ENCODE peak calls at places on chromosomes 11 and 22, in ten cellular contexts. D is PC-3; Y is caudate nucleus; O is upper lobe of right lung; V is CD8-positive, alpha-beta memory T cell; T is left ventricle myocardium inferior; S is GM23338; X is uterus; J is CD4-positive, CD25-positive, alpha-beta regulatory T cell; H is AG04450. N is an unnamed sample.

GRCh38 chr22:47435204-47435487 is 672.7 kb downstream of the TBC1D22A start:
- DNase-seq in D (no peak), Y (no peak), O (no peak), V (no peak), T (no peak), S (no peak), X (no peak), J (no peak), H (no peak), N (no peak)

GRCh38 chr11:66363805-66364535 is 7.6 kb downstream of the SLC29A2 start:
- DNase-seq in D (peak), Y (no peak), O (peak), V (peak), T (no peak), S (peak), X (no peak), J (peak), H (no peak), N (no peak)

GRCh38 chr11:65298655-65299179 is 15.9 kb upstream of the CDC42EP2 start:
- DNase-seq in D (no peak), Y (no peak), O (no peak), V (no peak), T (peak), S (no peak), X (peak), J (no peak), H (no peak), N (peak)

GRCh38 chr11:12789574-12789973 is 115.4 kb downstream of the TEAD1 start:
- DNase-seq in D (no peak), Y (no peak), O (no peak), V (no peak), T (no peak), S (no peak), X (no peak), J (no peak), H (no peak), N (no peak)

GRCh38 chr11:130897262-130898182 is 18.8 kb downstream of the SNX19 start:
- DNase-seq in D (peak), Y (no peak), O (peak), V (no peak), T (peak), S (no peak), X (peak), J (no peak), H (peak), N (peak)

GRCh38 chr11:8917157-8917820 is 6.3 kb downstream of the AKIP1 start:
- DNase-seq in D (peak), Y (no peak), O (peak), V (no peak), T (no peak), S (peak), X (peak), J (no peak), H (peak), N (peak)

GRCh38 chr11:86245369-86246292 is 1.1 kb downstream of the EED start:
- DNase-seq in D (no peak), Y (no peak), O (no peak), V (no peak), T (no peak), S (peak), X (no peak), J (peak), H (no peak), N (peak)

GRCh38 chr11:33310720-33311500 is 53.7 kb downstream of the HIPK3 start:
- DNase-seq in D (no peak), Y (no peak), O (no peak), V (no peak), T (no peak), S (peak), X (no peak), J (no peak), H (no peak), N (peak)

GRCh38 chr11:123428221-123428631 is 1.8 kb upstream of the GRAMD1B start:
- DNase-seq in D (no peak), Y (no peak), O (no peak), V (no peak), T (no peak), S (no peak), X (peak), J (no peak), H (no peak), N (no peak)

GRCh38 chr11:119055901-119056300 is 1.1 kb downstream of the HYOU1 start:
- DNase-seq in D (peak), Y (no peak), O (no peak), V (no peak), T (no peak), S (peak), X (no peak), J (no peak), H (no peak), N (peak)

GRCh38 chr11:35419713-35420333 is 465 bp upstream of the SLC1A2 start:
- DNase-seq in D (no peak), Y (no peak), O (peak), V (no peak), T (peak), S (peak), X (no peak), J (no peak), H (no peak), N (no peak)

GRCh38 chr22:27879923-27880322 is 39.1 kb downstream of the PITPNB start:
- DNase-seq in D (peak), Y (no peak), O (no peak), V (no peak), T (no peak), S (peak), X (no peak), J (no peak), H (no peak), N (peak)

GRCh38 chr22:21077884-21078508 is 32.2 kb downstream of the LRRC74B start:
- DNase-seq in D (no peak), Y (no peak), O (no peak), V (no peak), T (no peak), S (no peak), X (no peak), J (no peak), H (no peak), N (no peak)

GRCh38 chr22:47806894-47807293 is 1044.4 kb downstream of the TBC1D22A start:
- DNase-seq in D (no peak), Y (no peak), O (no peak), V (no peak), T (no peak), S (no peak), X (no peak), J (no peak), H (no peak), N (no peak)

GRCh38 chr11:129637473-129637872 is 178.2 kb upstream of the TMEM45B start:
- DNase-seq in D (peak), Y (no peak), O (no peak), V (no peak), T (no peak), S (no peak), X (no peak), J (no peak), H (no peak), N (peak)

GRCh38 chr11:64333556-64333955 is 6.4 kb upstream of the CCDC88B start:
- DNase-seq in D (no peak), Y (no peak), O (no peak), V (no peak), T (no peak), S (no peak), X (no peak), J (no peak), H (no peak), N (no peak)

GRCh38 chr11:131766637-131767036 is 396.2 kb downstream of the NTM start:
- DNase-seq in D (no peak), Y (no peak), O (no peak), V (no peak), T (no peak), S (no peak), X (no peak), J (no peak), H (no peak), N (no peak)

GRCh38 chr22:40329021-40329456 is 17.3 kb upstream of the ADSL start:
- DNase-seq in D (no peak), Y (no peak), O (no peak), V (no peak), T (no peak), S (no peak), X (no peak), J (no peak), H (no peak), N (no peak)

GRCh38 chr11:115173136-115173535 is 331.1 kb downstream of the CADM1 start:
- DNase-seq in D (no peak), Y (no peak), O (no peak), V (no peak), T (no peak), S (no peak), X (no peak), J (no peak), H (no peak), N (no peak)

GRCh38 chr22:23178512-23179254 is 1.6 kb upstream of the BCR start:
- DNase-seq in D (peak), Y (peak), O (peak), V (peak), T (peak), S (peak), X (peak), J (peak), H (no peak), N (peak)

GRCh38 chr11:4551346-4551979 is 6.5 kb downstream of the OR52M1 start:
- DNase-seq in D (peak), Y (no peak), O (no peak), V (no peak), T (no peak), S (peak), X (no peak), J (no peak), H (no peak), N (no peak)

GRCh38 chr11:121550247-121551132 is 97.7 kb upstream of the SORL1-AS1 start:
- DNase-seq in D (no peak), Y (no peak), O (no peak), V (no peak), T (no peak), S (no peak), X (no peak), J (no peak), H (no peak), N (no peak)

GRCh38 chr11:112922606-112923005 is 38.6 kb upstream of the NCAM1 start:
- DNase-seq in D (no peak), Y (no peak), O (no peak), V (no peak), T (no peak), S (peak), X (no peak), J (no peak), H (no peak), N (no peak)

GRCh38 chr11:124865902-124866851 is 945 bp downstream of the ROBO3 start:
- DNase-seq in D (peak), Y (no peak), O (no peak), V (peak), T (no peak), S (peak), X (no peak), J (peak), H (no peak), N (peak)

GRCh38 chr11:129817282-129818051 is 1.8 kb downstream of the TMEM45B start:
- DNase-seq in D (peak), Y (no peak), O (no peak), V (no peak), T (no peak), S (no peak), X (no peak), J (no peak), H (no peak), N (no peak)

GRCh38 chr11:33723238-33723881 is 12.9 kb downstream of the CD59 start:
- DNase-seq in D (peak), Y (no peak), O (no peak), V (no peak), T (no peak), S (no peak), X (no peak), J (no peak), H (peak), N (peak)

GRCh38 chr11:7904910-7905309 is 26.2 kb downstream of the OR10A6 start:
- DNase-seq in D (peak), Y (no peak), O (no peak), V (no peak), T (no peak), S (peak), X (no peak), J (no peak), H (peak), N (peak)
- H3K27ac ChIP-seq in D (peak), Y (no peak), O (peak), V (no peak), T (no peak), S (peak), X (no peak), J (no peak), H (peak), N (no peak)

DNA sequence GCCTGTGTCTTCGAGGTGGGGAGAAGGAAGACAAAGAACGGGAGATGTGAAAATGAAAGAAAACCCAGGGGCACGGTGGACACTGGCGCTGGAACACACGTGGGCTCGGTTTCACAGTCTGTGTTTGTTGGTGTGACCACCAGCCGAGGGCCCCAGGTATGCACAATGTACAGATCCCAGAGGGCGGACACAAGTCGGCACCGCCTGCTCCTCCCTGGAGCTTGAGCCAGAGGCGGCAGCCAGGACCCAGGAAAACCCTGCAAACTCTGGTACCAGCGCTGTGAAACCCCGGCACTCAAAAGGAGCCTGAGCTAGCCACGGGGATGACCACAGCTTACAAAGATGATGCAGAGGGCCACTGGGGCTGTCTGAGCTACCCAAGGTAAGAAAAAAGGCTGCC is 105.0 kb downstream of the SHANK2 start:
- DNase-seq in D (no peak), Y (no peak), O (no peak), V (no peak), T (no peak), S (no peak), X (no peak), J (no peak), H (no peak), N (no peak)
- H3K27ac ChIP-seq in D (no peak), Y (no peak), O (no peak), V (no peak), T (no peak), S (no peak), X (no peak), J (no peak), H (no peak), N (no peak)

GRCh38 chr22:29327089-29327764 is 11.7 kb upstream of the RASL10A start:
- DNase-seq in D (no peak), Y (no peak), O (no peak), V (no peak), T (no peak), S (no peak), X (no peak), J (no peak), H (no peak), N (no peak)

GRCh38 chr22:29325356-29325755 is 9.9 kb upstream of the RASL10A start:
- DNase-seq in D (no peak), Y (no peak), O (no peak), V (no peak), T (no peak), S (no peak), X (no peak), J (no peak), H (no peak), N (no peak)

GRCh38 chr22:29326481-29326880 is 11.0 kb upstream of the RASL10A start:
- DNase-seq in D (no peak), Y (no peak), O (no peak), V (no peak), T (no peak), S (no peak), X (no peak), J (no peak), H (no peak), N (no peak)

GRCh38 chr22:29328055-29328454 is 12.6 kb upstream of the RASL10A start:
- DNase-seq in D (no peak), Y (no peak), O (no peak), V (no peak), T (no peak), S (no peak), X (no peak), J (no peak), H (no peak), N (no peak)

GRCh38 chr22:29325785-29326315 is 10.4 kb upstream of the RASL10A start:
- DNase-seq in D (no peak), Y (no peak), O (no peak), V (no peak), T (no peak), S (no peak), X (no peak), J (no peak), H (no peak), N (no peak)
- H3K27ac ChIP-seq in D (no peak), Y (peak), O (no peak), V (no peak), T (no peak), S (no peak), X (no peak), J (no peak), H (no peak), N (no peak)

DNA sequence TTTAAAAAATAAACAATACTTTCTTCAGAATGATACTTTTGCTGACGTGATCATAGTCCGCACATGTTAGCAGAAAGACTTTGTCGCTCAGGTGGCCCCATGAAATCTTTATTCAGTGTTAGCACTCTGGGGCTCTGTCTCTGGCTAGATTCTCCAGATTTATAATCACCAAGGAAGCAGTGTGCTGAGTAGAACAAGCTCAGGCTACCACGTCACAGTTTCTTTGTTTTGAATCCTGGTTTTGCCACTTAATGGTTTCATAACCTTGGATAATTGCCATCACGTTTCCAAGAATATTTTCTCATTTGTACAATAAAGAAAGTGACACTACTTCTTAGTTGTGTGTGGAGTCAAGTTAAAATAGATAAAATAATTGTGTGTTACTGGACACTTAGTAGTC is 3.9 kb upstream of the MUC15 start:
- DNase-seq in D (no peak), Y (no peak), O (no peak), V (no peak), T (no peak), S (no peak), X (no peak), J (no peak), H (no peak), N (no peak)
- H3K27ac ChIP-seq in D (no peak), Y (no peak), O (no peak), V (no peak), T (no peak), S (no peak), X (no peak), J (no peak), H (no peak), N (no peak)

GRCh38 chr22:43432883-43433415 is 21.1 kb downstream of the MPPED1 start:
- DNase-seq in D (no peak), Y (no peak), O (peak), V (no peak), T (no peak), S (no peak), X (no peak), J (no peak), H (no peak), N (no peak)
- H3K27ac ChIP-seq in D (no peak), Y (no peak), O (no peak), V (no peak), T (no peak), S (no peak), X (no peak), J (no peak), H (no peak), N (no peak)